ENCODE peak calls at places on chromosomes 2 and 18, in nine cellular contexts. C, N, O, S, L, K, V, B and W are unnamed samples. For H3K27me3, the result is how much of the 10 kb centered on the place peaks cover.

GRCh38 chr2:237687666-237688065 is 60.3 kb downstream of the LRRFIP1 start:
- DNase-seq in N (no peak), L (no peak), B (no peak), S (no peak), K (peak), V (peak), C (peak), O (peak), W (no peak)

GRCh38 chr18:55138401-55138800 is 179.1 kb upstream of the CCDC68 start:
- DNase-seq in O (no peak), N (no peak), V (no peak), K (no peak), C (no peak), B (no peak), L (no peak), S (no peak), W (no peak)

GRCh38 chr2:111236027-111236426 is 115.3 kb downstream of the BCL2L11 start:
- DNase-seq in V (no peak), K (peak), S (no peak), N (no peak), B (no peak), O (peak), C (no peak), L (no peak), W (no peak)

GRCh38 chr2:232979871-232980461 is 33.1 kb downstream of the NGEF start:
- DNase-seq in V (no peak), O (no peak), C (peak), L (no peak), S (no peak), B (no peak), K (peak), N (no peak), W (no peak)

GRCh38 chr2:85604568-85605339 is 2.3 kb upstream of the TMEM150A start:
- DNase-seq in B (no peak), V (no peak), O (peak), L (no peak), K (no peak), S (no peak), N (no peak), C (no peak), W (no peak)

GRCh38 chr2:228728961-228729360 is 542.1 kb downstream of the PID1 start:
- DNase-seq in B (no peak), S (no peak), O (no peak), C (no peak), N (no peak), K (no peak), L (no peak), V (no peak), W (no peak)

GRCh38 chr2:143140864-143141637 is 11.8 kb downstream of the ARHGAP15 start:
- DNase-seq in O (no peak), N (no peak), L (peak), S (no peak), K (no peak), B (no peak), C (no peak), V (no peak), W (no peak)

GRCh38 chr18:490624-491023 is 9.9 kb downstream of the COLEC12 start:
- DNase-seq in S (no peak), C (no peak), N (no peak), B (no peak), O (no peak), K (no peak), V (no peak), L (no peak), W (no peak)

GRCh38 chr18:13680612-13681011 is 45.7 kb downstream of the FAM210A start:
- DNase-seq in B (peak), C (no peak), L (no peak), O (peak), K (no peak), N (no peak), S (no peak), V (no peak), W (no peak)

GRCh38 chr2:65566617-65567016 is 134.2 kb upstream of the SPRED2 start:
- DNase-seq in C (no peak), B (no peak), V (no peak), K (peak), O (no peak), S (no peak), L (no peak), N (peak), W (no peak)

GRCh38 chr2:101827246-101827645 is 129.7 kb downstream of the MAP4K4 start:
- DNase-seq in L (no peak), B (no peak), N (no peak), C (no peak), K (peak), S (no peak), O (no peak), V (no peak), W (no peak)

GRCh38 chr2:227819398-227819697 is 5.7 kb downstream of the CCL20 start:
- DNase-seq in S (no peak), C (no peak), L (no peak), N (no peak), O (peak), B (no peak), V (no peak), K (no peak), W (no peak)

GRCh38 chr2:237749002-237749401 is 49.6 kb upstream of the RBM44 start:
- DNase-seq in B (no peak), L (no peak), K (no peak), O (no peak), V (no peak), S (no peak), C (no peak), N (no peak), W (no peak)

GRCh38 chr2:239307221-239307569 is 93.6 kb downstream of the HDAC4 start:
- DNase-seq in L (no peak), B (no peak), C (no peak), O (no peak), K (no peak), V (peak), N (no peak), S (no peak), W (no peak)

GRCh38 chr18:50096766-50097435 is 98.0 kb downstream of the MYO5B start:
- DNase-seq in S (no peak), O (peak), C (no peak), V (no peak), B (no peak), L (no peak), K (no peak), N (no peak), W (no peak)

GRCh38 chr2:190707726-190708125 is 58.8 kb downstream of the NAB1 start:
- DNase-seq in C (no peak), B (no peak), S (no peak), N (no peak), L (no peak), O (no peak), V (no peak), K (no peak), W (no peak)

GRCh38 chr18:55189972-55190371 is 230.7 kb upstream of the CCDC68 start:
- DNase-seq in S (peak), O (no peak), C (no peak), N (no peak), V (no peak), L (no peak), B (peak), K (no peak), W (no peak)

GRCh38 chr2:62775367-62775668 is 69.8 kb downstream of the EHBP1 start:
- DNase-seq in B (no peak), C (no peak), O (no peak), K (no peak), L (no peak), V (no peak), S (no peak), N (no peak), W (no peak)

GRCh38 chr2:134189009-134189717 is 64.7 kb upstream of the MGAT5 start:
- DNase-seq in V (no peak), L (no peak), K (peak), B (no peak), S (no peak), N (no peak), O (no peak), C (peak), W (no peak)

GRCh38 chr2:1731512-1731962 is 12.8 kb downstream of the PXDN start:
- DNase-seq in N (no peak), L (no peak), O (no peak), S (no peak), C (no peak), V (peak), B (no peak), K (no peak), W (no peak)

GRCh38 chr2:14616342-14616741 is 16.2 kb upstream of the LRATD1 start:
- DNase-seq in O (no peak), V (no peak), S (no peak), N (no peak), C (no peak), K (no peak), L (no peak), B (no peak), W (no peak)

GRCh38 chr2:25618676-25619075 is 54.7 kb downstream of the DTNB start:
- DNase-seq in S (no peak), K (no peak), N (no peak), V (no peak), C (no peak), O (no peak), B (no peak), L (no peak), W (no peak)

GRCh38 chr2:240630771-240631560 is 5.7 kb downstream of the GPR35 start:
- DNase-seq in V (peak), K (no peak), C (no peak), L (no peak), S (no peak), N (no peak), B (no peak), O (no peak), W (peak)

GRCh38 chr2:21643180-21643579 is 519.4 kb downstream of the TDRD15 start:
- DNase-seq in B (no peak), C (no peak), K (no peak), N (no peak), S (no peak), O (no peak), V (no peak), L (no peak), W (no peak)

GRCh38 chr2:12498286-12498685 is 218.4 kb upstream of the TRIB2 start:
- DNase-seq in V (no peak), N (no peak), L (no peak), K (no peak), C (no peak), B (no peak), O (no peak), S (no peak), W (no peak)

GRCh38 chr2:148557844-148558436 is 86.6 kb upstream of the EPC2 start:
- DNase-seq in O (no peak), C (no peak), K (no peak), L (no peak), N (peak), S (no peak), B (no peak), V (no peak), W (no peak)

GRCh38 chr2:147910990-147911473 is 66.2 kb downstream of the ACVR2A start:
- DNase-seq in V (no peak), C (peak), B (no peak), K (peak), N (peak), L (peak), S (peak), O (peak), W (no peak)

GRCh38 chr2:85930129-85931124 is 41.6 kb upstream of the ST3GAL5 start:
- DNase-seq in C (no peak), K (no peak), N (no peak), O (no peak), B (no peak), S (no peak), L (no peak), V (peak), W (no peak)

GRCh38 chr18:49788327-49788908 is 24.9 kb downstream of the ACAA2 start:
- DNase-seq in K (no peak), N (peak), V (no peak), L (peak), S (no peak), O (no peak), B (no peak), C (no peak), W (no peak)

DNA sequence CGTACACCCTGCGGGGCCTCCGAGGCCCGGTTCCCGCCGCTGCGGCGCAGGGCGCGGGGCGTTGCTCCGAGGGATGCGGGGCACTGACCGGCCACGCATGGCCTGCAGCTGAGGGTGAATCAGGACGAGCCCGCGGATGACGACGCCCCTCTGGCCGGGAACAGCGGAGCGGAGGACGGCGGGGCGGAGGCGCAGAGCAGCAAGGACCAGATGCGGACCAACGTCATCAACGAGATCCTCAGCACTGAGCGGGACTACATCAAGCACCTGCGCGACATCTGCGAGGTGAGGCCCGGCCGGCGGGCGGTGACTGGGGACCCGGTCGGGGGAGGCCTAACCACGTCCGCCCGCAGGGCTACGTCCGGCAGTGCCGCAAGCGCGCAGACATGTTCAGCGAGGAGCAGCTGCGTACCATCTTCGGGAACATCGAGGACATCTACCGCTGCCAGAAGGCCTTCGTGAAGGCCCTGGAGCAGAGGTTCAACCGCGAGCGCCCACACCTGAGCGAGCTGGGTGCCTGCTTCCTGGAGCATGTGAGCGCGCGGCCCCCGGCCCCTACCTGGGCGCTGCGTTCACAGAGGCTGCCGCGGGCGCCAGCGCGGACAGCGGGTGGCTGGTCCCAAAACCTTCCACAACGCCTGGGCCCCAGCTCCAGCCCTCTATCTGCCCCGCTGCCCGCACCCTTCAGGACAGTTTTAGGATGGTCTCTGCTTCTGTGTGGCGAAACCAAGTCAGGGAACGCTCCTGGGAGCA is 53.2 kb downstream of the FAM168B start:
- DNase-seq in V (no peak), N (no peak), S (no peak), L (no peak), O (peak), K (no peak), B (no peak), C (no peak), W (no peak)
- H3K27me3 ChIP-seq in V (under half), N (under half), S (under half), L (under half), O (under half), K (under half), B (under half), C (under half), W (under half)

DNA sequence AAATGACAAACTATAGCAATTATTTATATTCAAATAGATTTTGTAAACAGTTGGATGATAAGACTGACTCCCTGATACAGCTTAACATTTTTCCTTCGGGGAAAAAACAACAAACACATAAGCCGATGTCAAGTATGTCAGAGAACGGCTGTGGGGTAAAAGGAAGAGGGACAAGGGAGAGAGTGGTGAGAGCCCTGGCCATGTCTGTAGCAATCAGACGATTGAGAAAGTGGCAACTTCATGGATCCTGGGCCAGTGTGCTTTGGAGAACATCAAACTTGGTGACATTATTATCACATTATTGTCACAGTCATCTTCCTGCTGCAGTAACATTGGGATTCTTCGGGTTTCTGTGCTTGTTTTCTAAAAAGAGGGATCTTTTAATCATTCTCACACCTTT is 65.3 kb downstream of the RNF144A start:
- DNase-seq in N (no peak), S (no peak), K (no peak), L (no peak), C (no peak), O (no peak), B (no peak), V (no peak), W (no peak)
- H3K27ac ChIP-seq in N (no peak), S (no peak), K (no peak), L (no peak), C (no peak), O (no peak), B (no peak), V (no peak), W (peak)

DNA sequence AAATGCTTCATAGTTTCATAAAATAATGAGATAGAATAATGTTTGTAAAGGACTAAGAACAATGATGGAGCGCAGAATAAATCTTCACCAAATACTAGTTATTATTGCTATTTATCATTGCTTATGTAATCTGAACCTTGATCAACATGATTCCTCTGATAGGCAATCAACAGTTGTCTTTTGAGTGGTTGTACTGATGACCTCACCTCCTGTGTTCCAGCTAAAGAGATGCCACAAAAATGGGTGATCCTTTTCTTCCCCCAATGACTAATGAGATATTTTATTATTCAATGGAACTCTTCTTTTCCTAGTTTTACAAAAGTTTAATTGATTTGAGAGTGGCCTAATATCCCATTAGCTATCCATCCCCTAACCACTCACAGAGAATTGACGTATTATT is 784.0 kb upstream of the FSHR start:
- DNase-seq in L (no peak), C (no peak), V (no peak), B (no peak), N (no peak), S (no peak), K (no peak), O (no peak), W (no peak)
- H3K27me3 ChIP-seq in L (under half), C (under half), V (under half), B (under half), N (under half), S (under half), K (under half), O (under half), W (under half)

GRCh38 chr2:219001100-219001576 is 7.9 kb upstream of the CRYBA2 start:
- DNase-seq in L (no peak), V (no peak), S (no peak), N (no peak), K (no peak), B (no peak), C (peak), O (no peak), W (no peak)
- H3K27ac ChIP-seq in L (no peak), V (no peak), S (no peak), N (no peak), K (no peak), B (no peak), C (peak), O (no peak), W (no peak)

DNA sequence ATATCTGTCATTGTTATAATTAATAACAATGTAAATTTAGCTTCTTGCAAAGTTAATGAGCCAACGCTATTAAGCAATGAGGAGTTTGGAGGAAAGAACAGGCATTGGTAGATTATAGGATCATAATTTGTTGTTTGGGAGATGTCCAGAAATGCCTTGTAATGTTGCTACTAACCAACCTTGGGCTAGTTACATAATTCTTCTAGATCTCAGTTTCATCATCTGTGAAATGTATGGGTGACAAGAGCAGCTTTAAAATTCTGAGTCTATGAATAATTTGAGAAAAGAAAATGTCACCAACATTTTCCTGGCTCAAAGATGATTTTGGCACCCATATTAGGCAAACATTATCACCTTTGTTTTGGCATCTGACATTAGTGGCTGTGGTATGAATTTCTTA is 2.9 kb downstream of the TMEM178A start:
- DNase-seq in N (no peak), L (no peak), C (no peak), B (no peak), O (no peak), K (no peak), V (no peak), S (no peak), W (no peak)
- H3K27me3 ChIP-seq in N (under half), L (under half), C (under half), B (under half), O (under half), K (under half), V (under half), S (under half), W (under half)